ENCODE peak calls at places on chromosomes 11 and 22, in four cellular contexts. J, M, X and R are unnamed samples. For H3K4me1, the result is how much of the 10 kb centered on the place peaks cover.

GRCh38 chr22:25940479-25940878 is 198.5 kb downstream of the MYO18B start:
- DNase-seq in J (no peak), M (no peak), X (no peak), R (no peak)

GRCh38 chr11:95795627-95796308 is 5.5 kb downstream of the CEP57 start:
- DNase-seq in J (no peak), M (no peak), X (no peak), R (no peak)

GRCh38 chr11:24866743-24867142 is 369.9 kb downstream of the LUZP2 start:
- DNase-seq in J (no peak), M (no peak), X (no peak), R (no peak)

GRCh38 chr11:124766156-124766555 is 4.1 kb upstream of the ESAM start:
- DNase-seq in J (no peak), M (no peak), X (no peak), R (no peak)

GRCh38 chr11:118047749-118048148 is 29.1 kb upstream of the TMPRSS4 start:
- DNase-seq in J (no peak), M (no peak), X (no peak), R (no peak)

GRCh38 chr11:73402834-73403185 is 26.6 kb downstream of the RELT start:
- DNase-seq in J (no peak), M (no peak), X (no peak), R (no peak)

GRCh38 chr11:40293655-40294342 is 1165.7 kb downstream of the LRRC4C start:
- DNase-seq in J (peak), M (peak), X (peak), R (peak)

GRCh38 chr22:41308054-41308453 is 6.7 kb downstream of the ZC3H7B start:
- DNase-seq in J (peak), M (no peak), X (no peak), R (peak)

GRCh38 chr11:17595526-17596309 is 48.7 kb downstream of the OTOG start:
- DNase-seq in J (no peak), M (no peak), X (no peak), R (no peak)

GRCh38 chr11:117925198-117925925 is 3.8 kb downstream of the TMPRSS13 start:
- DNase-seq in J (no peak), M (no peak), X (no peak), R (no peak)

GRCh38 chr11:106708348-106708747 is 309.9 kb downstream of the GUCY1A2 start:
- DNase-seq in J (no peak), M (no peak), X (no peak), R (no peak)

GRCh38 chr22:38203090-38203810 is 1.5 kb downstream of the MAFF start:
- DNase-seq in J (no peak), M (no peak), X (peak), R (no peak)

GRCh38 chr11:36141595-36141994 is 147.6 kb downstream of the COMMD9 start:
- DNase-seq in J (no peak), M (no peak), X (no peak), R (no peak)

GRCh38 chr22:37019309-37020191 is at the start of the genes MPST and TST:
- DNase-seq in J (peak), M (no peak), X (peak), R (peak)

GRCh38 chr22:24953294-24954113 is 988 bp downstream of the KIAA1671 start:
- DNase-seq in J (no peak), M (no peak), X (no peak), R (peak)

GRCh38 chr11:75816561-75817239 is 1.7 kb downstream of the UVRAG start:
- DNase-seq in J (no peak), M (no peak), X (no peak), R (no peak)

DNA sequence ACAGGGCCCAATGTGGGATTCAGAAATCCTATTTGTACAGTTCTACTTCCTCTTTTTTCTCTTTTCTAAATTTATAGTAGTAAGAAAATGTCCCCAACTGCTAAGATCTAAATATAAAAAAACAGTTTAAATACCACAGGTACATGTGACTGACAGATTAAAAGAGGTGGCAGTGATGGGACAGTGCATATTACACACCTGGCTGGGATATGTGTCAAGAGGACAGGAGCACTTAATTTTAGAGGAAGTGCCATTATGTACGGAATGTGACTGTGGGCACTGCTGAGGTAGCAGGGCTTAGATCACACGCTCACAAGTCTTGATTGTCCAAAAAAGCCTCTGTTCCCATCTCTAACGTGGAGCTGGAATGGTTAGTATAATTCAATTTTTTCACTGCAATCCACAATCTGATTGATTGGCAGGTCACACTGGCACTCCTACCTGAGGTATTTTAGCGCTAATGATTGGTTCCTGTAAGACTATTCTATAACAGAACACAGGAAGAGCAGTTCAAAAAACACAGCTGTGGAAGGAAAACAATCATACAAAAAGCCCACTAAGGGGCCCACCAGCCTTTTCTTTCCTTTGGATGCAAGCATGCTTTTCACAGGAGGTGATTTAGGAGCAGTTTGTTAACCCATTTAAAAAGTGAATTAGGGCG is 34.6 kb downstream of the APOL5 start:
- DNase-seq in J (no peak), M (no peak), X (no peak), R (no peak)
- H3K4me3 ChIP-seq in J (no peak), M (no peak), X (no peak), R (no peak)

GRCh38 chr11:79159657-79160450 is 281.0 kb downstream of the TENM4 start:
- DNase-seq in J (no peak), M (no peak), X (no peak), R (no peak)

GRCh38 chr11:79155237-79155636 is 285.6 kb downstream of the TENM4 start:
- DNase-seq in J (no peak), M (no peak), X (no peak), R (no peak)

GRCh38 chr11:79152511-79152910 is 288.3 kb downstream of the TENM4 start:
- DNase-seq in J (no peak), M (no peak), X (no peak), R (no peak)

GRCh38 chr11:79157738-79158137 is 283.1 kb downstream of the TENM4 start:
- DNase-seq in J (no peak), M (no peak), X (no peak), R (no peak)

DNA sequence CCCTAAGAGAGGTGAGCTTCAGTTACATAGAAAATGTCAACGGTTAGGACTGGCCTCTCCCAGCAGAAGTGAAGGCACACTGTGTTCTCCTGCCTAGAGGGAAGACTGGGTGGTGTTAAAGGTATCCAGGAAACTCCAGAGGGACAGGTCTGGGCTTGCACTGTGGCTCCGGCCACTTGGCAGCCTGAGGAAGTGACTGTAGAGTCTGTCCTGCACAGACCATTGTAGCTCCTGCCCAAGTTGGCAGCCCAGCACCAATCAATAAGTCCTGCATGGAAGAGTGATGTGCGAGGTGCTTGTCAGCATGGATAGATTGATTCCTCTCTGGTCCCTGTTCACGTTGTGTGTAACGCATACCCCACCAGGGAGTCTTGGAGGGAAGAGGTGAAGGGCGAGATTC is 284.8 kb downstream of the TENM4 start:
- DNase-seq in J (no peak), M (no peak), X (no peak), R (no peak)
- H3K4me1 ChIP-seq in J (under half), M (under half), X (under half), R (under half)

GRCh38 chr11:20712912-20713311 is 43.5 kb downstream of the NELL1 start:
- DNase-seq in J (no peak), M (no peak), X (no peak), R (no peak)

GRCh38 chr11:20707876-20708275 is 38.5 kb downstream of the NELL1 start:
- DNase-seq in J (no peak), M (no peak), X (no peak), R (no peak)
- H3K4me3 ChIP-seq in J (no peak), M (no peak), X (no peak), R (no peak)

DNA sequence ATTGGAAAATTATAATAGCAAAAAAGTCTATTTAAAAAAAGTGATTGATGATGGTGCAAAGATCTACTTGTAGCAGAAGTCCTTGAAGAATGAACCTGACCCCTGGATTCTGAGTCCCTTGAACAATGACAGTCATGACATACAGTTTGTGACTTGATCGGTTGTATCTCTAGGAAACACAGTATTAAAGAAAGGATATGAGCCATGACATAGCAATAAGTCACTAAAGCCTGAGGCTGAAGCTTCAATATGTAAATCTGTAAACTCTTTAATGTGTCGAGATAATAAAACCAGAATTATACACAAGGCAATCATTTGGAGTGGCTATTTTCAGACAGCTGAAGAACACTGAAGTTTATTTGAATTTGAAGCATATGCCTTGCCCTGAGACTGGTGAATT is 911.4 kb upstream of the RAG2 start:
- DNase-seq in J (no peak), M (no peak), X (no peak), R (no peak)
- H3K4me1 ChIP-seq in J (under half), M (under half), X (under half), R (under half)

DNA sequence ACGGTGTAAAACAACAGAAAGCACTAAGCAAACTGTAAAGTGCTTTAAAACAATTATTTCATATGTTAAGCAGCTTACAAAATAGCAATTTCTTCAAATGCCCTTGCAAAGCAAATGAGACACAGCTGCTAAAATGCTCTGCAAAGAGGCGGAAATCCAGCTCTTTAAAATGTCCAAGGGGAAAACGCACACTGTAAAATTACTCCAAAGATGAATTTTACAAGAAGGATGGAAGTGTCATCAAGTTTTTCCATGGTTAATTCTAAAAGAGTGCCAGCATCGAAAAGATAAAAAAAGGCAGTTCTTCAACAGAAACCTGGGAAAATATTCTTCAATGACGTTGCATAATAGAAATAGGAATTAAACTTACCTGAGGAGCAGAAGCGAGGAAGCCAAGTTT is 64.0 kb upstream of the BLID start:
- DNase-seq in J (no peak), M (no peak), X (no peak), R (no peak)
- H3K4me3 ChIP-seq in J (no peak), M (peak), X (no peak), R (no peak)

GRCh38 chr22:30310881-30311771 is 15.6 kb downstream of the TBC1D10A start:
- DNase-seq in J (peak), M (no peak), X (peak), R (peak)

GRCh38 chr22:30309981-30310672 is 16.6 kb downstream of the TBC1D10A start:
- DNase-seq in J (no peak), M (no peak), X (peak), R (no peak)

GRCh38 chr22:30313527-30314385 is 13.0 kb downstream of the TBC1D10A start:
- DNase-seq in J (no peak), M (no peak), X (no peak), R (no peak)

GRCh38 chr22:30314918-30315317 is 11.8 kb downstream of the TBC1D10A start:
- DNase-seq in J (no peak), M (no peak), X (no peak), R (no peak)

GRCh38 chr22:30312053-30312452 is 14.7 kb downstream of the TBC1D10A start:
- DNase-seq in J (no peak), M (no peak), X (no peak), R (no peak)
- H3K4me1 ChIP-seq in J (under half), M (under half), X (under half), R (half or more)

DNA sequence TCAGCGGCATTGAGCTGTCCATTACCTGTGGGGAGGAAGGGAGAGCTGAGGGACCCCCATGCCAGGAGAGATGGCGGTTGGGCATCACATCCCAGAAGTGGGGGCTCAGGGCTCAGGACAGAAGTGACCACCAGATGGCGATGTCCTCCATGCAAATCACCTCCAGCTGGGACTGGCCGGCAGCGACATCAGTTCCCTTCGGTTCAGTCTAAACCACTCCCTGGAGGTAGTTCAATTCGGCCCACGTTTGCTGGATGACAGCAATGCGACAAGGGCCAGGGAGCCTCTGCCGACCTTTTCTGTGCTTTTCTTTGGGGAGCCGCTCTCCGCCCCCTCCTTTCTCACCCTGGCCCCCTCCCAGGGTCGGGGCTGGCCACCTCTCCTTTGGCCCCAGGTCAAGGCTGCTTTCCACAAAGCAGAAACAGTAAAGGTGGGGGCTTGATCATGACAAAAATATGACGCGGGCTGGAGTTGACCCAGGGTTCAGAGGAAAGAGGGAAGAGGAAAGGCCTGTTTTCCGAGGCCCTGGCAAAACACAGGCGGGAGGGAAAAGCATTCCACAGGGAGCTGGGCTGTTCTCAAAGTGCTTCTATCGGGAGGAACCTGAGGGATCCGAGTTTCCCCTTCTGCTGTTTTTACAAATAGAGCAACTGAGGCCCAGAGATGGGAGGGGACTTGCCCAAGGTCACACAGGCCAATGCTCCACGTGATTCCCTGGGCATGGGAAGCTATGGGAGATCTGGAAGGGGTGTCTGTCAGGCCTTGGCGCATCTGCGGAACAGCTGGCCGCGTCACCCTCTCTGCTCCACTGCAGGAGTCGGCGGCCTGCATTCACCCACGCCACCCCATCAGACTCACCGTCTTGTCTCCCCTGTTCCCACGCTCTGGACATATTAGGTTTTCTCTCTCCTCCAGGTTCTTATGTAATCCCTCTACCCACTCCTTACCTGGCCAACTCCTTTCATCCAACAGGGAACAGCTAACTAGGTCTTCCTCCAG is 54.7 kb downstream of the FBXO7 start:
- DNase-seq in J (peak), M (peak), X (peak), R (peak)
- H3K4me3 ChIP-seq in J (no peak), M (no peak), X (no peak), R (no peak)